ENCODE peak calls at places on chromosomes 7 and 10, in ten cellular contexts. F is HT-29, R is left colon, T is AG10803, Z is RWPE1, W is choroid plexus epithelial cell, E is cardiac fibroblast, N is fibroblast of the aortic adventitia, D is esophagus squamous epithelium, L is EL. U is an unnamed sample.

GRCh38 chr10:110546499-110547105 is 20.9 kb upstream of the SMC3 start:
- DNase-seq in F (no peak), R (no peak), T (no peak), Z (no peak), W (no peak), E (no peak), N (no peak), D (no peak), L (no peak), U (no peak)

GRCh38 chr10:97179731-97180366 is 5.9 kb downstream of the SLIT1 start:
- DNase-seq in F (no peak), R (no peak), T (no peak), Z (no peak), W (no peak), E (no peak), N (no peak), D (no peak), L (peak; percentile 16), U (peak; percentile 62)

GRCh38 chr10:32446701-32447406 is 914 bp downstream of the CCDC7 start:
- DNase-seq in F (peak; percentile 60), R (peak; percentile 25), T (peak; percentile 28), Z (no peak), W (peak; percentile 28), E (no peak), N (peak; percentile 45), D (no peak), L (peak; percentile 37), U (peak; percentile 11)

GRCh38 chr10:61981460-61981859 is 80.0 kb downstream of the ARID5B start:
- DNase-seq in F (peak; percentile 77), R (no peak), T (no peak), Z (no peak), W (no peak), E (no peak), N (no peak), D (no peak), L (peak; percentile 22), U (no peak)

GRCh38 chr10:126242352-126243260 is 145.7 kb downstream of the ADAM12 start:
- DNase-seq in F (no peak), R (peak; percentile 8), T (peak; percentile 89), Z (peak; percentile 22), W (peak; percentile 95), E (peak; percentile 91), N (peak; percentile 61), D (no peak), L (peak; percentile 82), U (peak; percentile 62)

GRCh38 chr10:129800-130199 is 5.5 kb upstream of the ZMYND11 start:
- DNase-seq in F (no peak), R (no peak), T (peak; percentile 61), Z (no peak), W (peak; percentile 8), E (no peak), N (peak; percentile 43), D (no peak), L (no peak), U (peak; percentile 33)

GRCh38 chr10:93816123-93816747 is 58.5 kb downstream of the LGI1 start:
- DNase-seq in F (peak; percentile 78), R (peak; percentile 79), T (peak; percentile 80), Z (peak; percentile 60), W (peak; percentile 74), E (peak; percentile 68), N (peak; percentile 78), D (no peak), L (peak; percentile 77), U (peak; percentile 85)

GRCh38 chr10:86111902-86112301 is 254.7 kb downstream of the GRID1 start:
- DNase-seq in F (no peak), R (no peak), T (no peak), Z (no peak), W (no peak), E (no peak), N (no peak), D (no peak), L (no peak), U (no peak)

GRCh38 chr10:112519129-112519761 is 72.2 kb downstream of the VTI1A start:
- DNase-seq in F (peak; percentile 88), R (no peak), T (no peak), Z (peak; percentile 64), W (no peak), E (no peak), N (no peak), D (no peak), L (no peak), U (no peak)

GRCh38 chr10:126646101-126646500 is 24.4 kb downstream of the C10orf90 start:
- DNase-seq in F (no peak), R (no peak), T (peak; percentile 36), Z (peak; percentile 31), W (peak; percentile 74), E (peak; percentile 66), N (peak; percentile 40), D (no peak), L (peak; percentile 71), U (peak; percentile 45)

GRCh38 chr10:24448351-24449009 is 239.5 kb downstream of the KIAA1217 start:
- DNase-seq in F (no peak), R (no peak), T (peak; percentile 57), Z (no peak), W (peak; percentile 56), E (peak; percentile 67), N (no peak), D (no peak), L (peak; percentile 53), U (no peak)

GRCh38 chr7:7221602-7222038 is 39.3 kb downstream of the C1GALT1 start:
- DNase-seq in F (no peak), R (no peak), T (peak; percentile 82), Z (peak; percentile 81), W (peak; percentile 50), E (peak; percentile 68), N (peak; percentile 92), D (no peak), L (peak; percentile 84), U (peak; percentile 44)

U was measured in AG20443.